ENCODE peak calls at places on chromosome 16, in seven cellular contexts. V is PC-3, G is omental fat pad, B is OCI-LY7, W is nephron progenitor cell, M is lower lobe of right lung, L is fibroblast of lung. S is an unnamed sample.

GRCh38 chr16:84029297-84030096 is 13.1 kb downstream of the SLC38A8 start:
- DNase-seq in L (no peak), M (no peak), V (no peak), B (no peak), G (no peak), W (no peak), S (no peak)

GRCh38 chr16:12362482-12363458 is 386.2 kb downstream of the SNX29 start:
- DNase-seq in B (no peak), L (no peak), M (no peak), G (no peak), V (no peak), W (peak; percentile 34), S (no peak)

GRCh38 chr16:49596119-49596518 is 222.5 kb downstream of the C16orf78 start:
- DNase-seq in L (peak; percentile 36), G (no peak), M (no peak), B (no peak), W (no peak), V (no peak), S (peak; percentile 21)

GRCh38 chr16:71628810-71629209 is 2.8 kb downstream of the MARVELD3 start:
- DNase-seq in L (peak; percentile 16), W (no peak), G (no peak), M (no peak), V (peak; percentile 30), B (no peak), S (no peak)

GRCh38 chr16:50900391-50900942 is 158.6 kb downstream of the CYLD start:
- DNase-seq in V (no peak), M (no peak), L (no peak), B (no peak), G (no peak), W (no peak), S (no peak)

GRCh38 chr16:51465026-51465425 is 314.0 kb upstream of the SALL1 start:
- DNase-seq in W (no peak), L (peak; percentile 36), M (no peak), B (no peak), V (no peak), G (no peak), S (no peak)

GRCh38 chr16:19696312-19696711 is 21.7 kb downstream of the KNOP1 start:
- DNase-seq in L (peak; percentile 93), G (peak; percentile 86), M (peak; percentile 74), W (no peak), B (no peak), V (peak; percentile 83), S (no peak)

GRCh38 chr16:35391328-35391727 is 1931.9 kb downstream of the TP53TG3F start:
- DNase-seq in G (no peak), W (peak; percentile 6), B (peak; percentile 41), L (peak; percentile 8), M (no peak), V (peak; percentile 27), S (no peak)

GRCh38 chr16:73166972-73167550 is 119.1 kb upstream of the ZFHX3 start:
- DNase-seq in G (no peak), M (no peak), W (no peak), V (no peak), L (peak; percentile 52), B (no peak), S (no peak)

GRCh38 chr16:4059969-4060368 is 56.3 kb downstream of the ADCY9 start:
- DNase-seq in M (no peak), G (no peak), B (no peak), V (no peak), L (no peak), W (no peak), S (peak; percentile 54)

GRCh38 chr16:11716330-11716729 is 26.3 kb downstream of the TXNDC11 start:
- DNase-seq in W (no peak), B (no peak), L (no peak), M (no peak), V (no peak), G (no peak), S (no peak)

GRCh38 chr16:86579268-86580062 is 1.1 kb downstream of the FOXL1 start:
- DNase-seq in M (no peak), W (peak; percentile 45), G (no peak), L (no peak), B (no peak), V (no peak), S (no peak)

GRCh38 chr16:29710227-29711219 is 31.5 kb downstream of the QPRT start:
- DNase-seq in L (peak; percentile 75), V (peak; percentile 68), M (peak; percentile 3), B (peak; percentile 83), W (peak; percentile 11), G (no peak), S (no peak)

GRCh38 chr16:56325956-56326355 is 99.4 kb downstream of the AMFR start:
- DNase-seq in G (no peak), W (no peak), L (no peak), B (no peak), M (no peak), V (no peak), S (no peak)

GRCh38 chr16:17199135-17199534 is 271.6 kb downstream of the XYLT1 start:
- DNase-seq in B (no peak), M (no peak), L (no peak), G (no peak), W (no peak), V (no peak), S (no peak)

GRCh38 chr16:53891409-53892139 is 187.6 kb downstream of the FTO start:
- DNase-seq in L (no peak), B (no peak), G (no peak), V (no peak), M (no peak), W (no peak), S (no peak)

GRCh38 chr16:53893731-53894435 is 189.9 kb downstream of the FTO start:
- DNase-seq in M (no peak), G (no peak), L (peak; percentile 78), B (no peak), W (no peak), V (peak; percentile 68), S (no peak)

GRCh38 chr16:53896711-53897110 is 192.8 kb downstream of the FTO start:
- DNase-seq in V (no peak), G (no peak), B (no peak), W (no peak), L (peak; percentile 28), M (no peak), S (no peak)

GRCh38 chr16:53888222-53888621 is 184.3 kb downstream of the FTO start:
- DNase-seq in M (no peak), G (no peak), L (no peak), B (no peak), W (no peak), V (no peak), S (no peak)

GRCh38 chr16:53892155-53892554 is 188.2 kb downstream of the FTO start:
- DNase-seq in M (no peak), V (peak; percentile 50), W (peak; percentile 60), L (peak; percentile 81), B (peak; percentile 27), G (peak; percentile 26), S (no peak)
- TF ChIP-seq CTCF in M (peak; percentile 73), V (peak; percentile 77), W (peak; percentile 76), L (peak; percentile 82), B (peak; percentile 83), G (no peak), S (peak; percentile 85)

DNA sequence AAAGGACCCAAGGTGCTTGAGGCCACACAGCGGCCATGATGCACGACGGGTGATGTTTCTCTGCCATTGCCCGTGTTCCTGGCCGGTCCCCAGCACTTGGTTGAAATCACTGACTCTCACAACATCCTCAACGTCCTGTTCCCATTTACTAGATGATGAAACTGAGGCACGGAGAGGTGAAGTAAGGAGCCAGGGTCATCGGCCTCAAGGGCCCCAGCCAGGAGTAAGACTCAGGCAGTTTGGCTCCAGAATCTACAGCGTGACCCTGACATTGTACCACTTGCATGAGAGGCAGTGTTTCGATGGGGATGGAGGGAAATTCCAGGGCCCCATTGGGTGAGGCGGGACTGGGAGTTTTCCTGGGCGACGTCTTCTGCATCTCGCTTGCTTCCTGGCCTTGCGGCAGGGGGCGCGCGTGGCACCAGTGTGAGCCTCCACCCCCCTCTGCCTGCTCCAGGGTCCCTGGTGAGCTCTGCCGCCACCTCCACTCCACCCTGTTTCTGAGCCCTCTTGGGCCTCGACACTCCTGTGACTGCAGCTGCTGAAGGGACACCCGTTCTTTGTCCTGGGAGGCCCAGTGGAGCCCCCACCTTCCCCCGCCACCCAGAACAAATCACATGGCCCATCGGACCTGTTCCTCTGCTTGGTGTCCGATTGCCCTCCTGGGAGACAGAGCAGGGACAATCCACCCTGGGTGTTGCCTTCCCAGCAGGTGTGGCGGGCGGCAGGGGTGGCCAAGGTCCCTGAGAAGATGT is 133.0 kb upstream of the GSE1 start:
- DNase-seq in G (no peak), V (no peak), W (peak; percentile 47), M (peak; percentile 75), L (no peak), B (peak; percentile 76), S (no peak)
- TF ChIP-seq CTCF in G (no peak), V (no peak), W (peak; percentile 19), M (peak; percentile 34), L (no peak), B (peak; percentile 78), S (no peak)

GRCh38 chr16:75320435-75320834 is 69.0 kb upstream of the BCAR1 start:
- DNase-seq in V (no peak), L (no peak), W (peak; percentile 35), M (no peak), B (peak; percentile 16), G (no peak), S (no peak)

GRCh38 chr16:75322706-75323105 is 71.3 kb upstream of the BCAR1 start:
- DNase-seq in M (no peak), G (no peak), V (peak; percentile 73), B (no peak), W (no peak), L (peak; percentile 42), S (no peak)

GRCh38 chr16:75318737-75319136 is 67.3 kb upstream of the BCAR1 start:
- DNase-seq in L (no peak), G (no peak), B (no peak), V (no peak), W (no peak), M (no peak), S (no peak)

GRCh38 chr16:75317101-75317522 is 65.7 kb upstream of the BCAR1 start:
- DNase-seq in L (no peak), G (no peak), V (no peak), W (no peak), B (no peak), M (no peak), S (no peak)

DNA sequence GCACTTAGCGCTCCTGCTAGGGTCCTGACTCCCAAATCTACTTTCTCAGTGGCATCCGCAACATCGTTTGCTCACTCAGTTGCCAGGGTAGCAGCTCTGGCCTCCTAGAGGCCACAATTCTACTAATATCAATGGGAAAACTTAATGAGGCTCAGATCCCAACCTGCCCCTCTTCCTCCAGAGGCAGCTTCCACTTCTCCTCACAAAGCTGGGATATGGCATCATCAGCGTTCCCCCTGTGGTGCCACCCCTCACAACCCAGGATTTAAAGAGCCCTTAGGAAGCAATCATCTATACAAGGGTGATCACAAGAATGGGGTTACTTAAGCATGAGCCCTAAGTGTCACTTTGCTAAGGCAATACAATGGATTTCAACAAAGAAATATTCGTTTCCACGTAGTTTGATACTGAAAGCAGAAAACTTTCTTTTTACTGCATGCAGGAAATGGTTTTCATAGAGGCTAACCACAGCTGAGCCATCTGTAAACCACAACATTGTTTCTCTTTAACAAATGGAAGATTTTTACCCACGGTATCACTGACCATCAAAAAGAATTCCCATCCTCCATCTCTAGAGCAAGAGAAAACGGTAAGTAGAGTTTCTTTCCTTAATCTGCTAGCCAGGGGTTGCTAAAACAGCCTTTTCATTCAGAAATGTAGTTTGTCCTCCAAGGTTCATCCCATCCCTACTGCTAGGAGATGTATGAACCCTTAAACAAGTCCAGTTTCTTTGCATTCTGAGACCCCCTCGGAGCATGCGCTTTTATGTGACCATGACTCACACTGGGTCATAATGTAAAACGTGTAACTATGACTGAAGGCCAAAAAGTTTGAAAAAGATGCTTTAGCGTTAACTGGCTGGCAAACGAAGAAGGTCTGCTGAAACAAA is 68.3 kb upstream of the BCAR1 start:
- DNase-seq in M (no peak), V (peak; percentile 45), B (peak; percentile 42), W (no peak), L (peak; percentile 82), G (no peak), S (no peak)
- TF ChIP-seq CTCF in M (no peak), V (no peak), B (no peak), W (no peak), L (no peak), G (no peak), S (no peak)

GRCh38 chr16:69182730-69183416 is 4.1 kb upstream of the SNTB2 start:
- DNase-seq in G (no peak), W (peak; percentile 9), B (no peak), V (peak; percentile 29), M (no peak), L (no peak), S (no peak)
- TF ChIP-seq CTCF in G (no peak), W (no peak), B (no peak), V (no peak), M (no peak), L (no peak), S (no peak)